ENCODE peak calls at places on chromosomes 16 and 17, in five cellular contexts. One of them, this sample, is unnamed. For H3K9me3, the result is how much of the 10 kb centered on the place peaks cover.

GRCh38 chr17:80254396-80255241 is 6.0 kb upstream of the RNF213 start:
- DNase-seq in A549: peak
- DNase-seq in HepG2: peak
- DNase-seq in GM12878: peak
- DNase-seq in K562: peak
- DNase-seq in this sample: peak

GRCh38 chr17:1958134-1958881 is 66.8 kb downstream of the RTN4RL1 start:
- DNase-seq in A549: no peak
- DNase-seq in HepG2: no peak
- DNase-seq in GM12878: no peak
- DNase-seq in K562: no peak
- DNase-seq in this sample: no peak

GRCh38 chr17:13244511-13244910 is 226.7 kb upstream of the ELAC2 start:
- DNase-seq in A549: no peak
- DNase-seq in HepG2: no peak
- DNase-seq in GM12878: no peak
- DNase-seq in K562: no peak
- DNase-seq in this sample: no peak

GRCh38 chr16:12111819-12112218 is 135.3 kb downstream of the SNX29 start:
- DNase-seq in A549: no peak
- DNase-seq in HepG2: no peak
- DNase-seq in GM12878: no peak
- DNase-seq in K562: no peak
- DNase-seq in this sample: no peak

GRCh38 chr16:79600636-79601091 is at the start of gene MAF:
- DNase-seq in A549: peak
- DNase-seq in HepG2: peak
- DNase-seq in GM12878: no peak
- DNase-seq in K562: peak
- DNase-seq in this sample: peak

GRCh38 chr17:81810476-81810875 is 6.5 kb downstream of the GCGR start:
- DNase-seq in A549: no peak
- DNase-seq in HepG2: no peak
- DNase-seq in GM12878: no peak
- DNase-seq in K562: no peak
- DNase-seq in this sample: no peak

GRCh38 chr16:11852092-11852809 is 909 bp upstream of the RSL1D1 start:
- DNase-seq in A549: peak
- DNase-seq in HepG2: peak
- DNase-seq in GM12878: no peak
- DNase-seq in K562: peak
- DNase-seq in this sample: no peak

GRCh38 chr17:73474370-73474988 is 162.7 kb upstream of the CDC42EP4 start:
- DNase-seq in A549: peak
- DNase-seq in HepG2: peak
- DNase-seq in GM12878: no peak
- DNase-seq in K562: peak
- DNase-seq in this sample: peak

GRCh38 chr16:79811541-79811940 is 211.0 kb upstream of the MAF start:
- DNase-seq in A549: no peak
- DNase-seq in HepG2: no peak
- DNase-seq in GM12878: no peak
- DNase-seq in K562: no peak
- DNase-seq in this sample: no peak

GRCh38 chr16:67673712-67674580 is 7.3 kb downstream of the C16orf86 start:
- DNase-seq in A549: no peak
- DNase-seq in HepG2: no peak
- DNase-seq in GM12878: no peak
- DNase-seq in K562: no peak
- DNase-seq in this sample: peak

GRCh38 chr17:71970312-71970711 is 150.5 kb upstream of the SOX9 start:
- DNase-seq in A549: peak
- DNase-seq in HepG2: no peak
- DNase-seq in GM12878: no peak
- DNase-seq in K562: no peak
- DNase-seq in this sample: no peak

GRCh38 chr17:79935845-79936470 is 96.7 kb upstream of the CBX4 start:
- DNase-seq in A549: no peak
- DNase-seq in HepG2: no peak
- DNase-seq in GM12878: no peak
- DNase-seq in K562: no peak
- DNase-seq in this sample: no peak

GRCh38 chr17:12022310-12022709 is 1.6 kb downstream of the MAP2K4 start:
- DNase-seq in A549: no peak
- DNase-seq in HepG2: no peak
- DNase-seq in GM12878: no peak
- DNase-seq in K562: no peak
- DNase-seq in this sample: no peak

GRCh38 chr17:8469964-8470363 is 34.3 kb downstream of the NDEL1 start:
- DNase-seq in A549: no peak
- DNase-seq in HepG2: no peak
- DNase-seq in GM12878: no peak
- DNase-seq in K562: no peak
- DNase-seq in this sample: no peak

GRCh38 chr16:26762596-26762995 is 304.1 kb upstream of the C16orf82 start:
- DNase-seq in A549: no peak
- DNase-seq in HepG2: no peak
- DNase-seq in GM12878: no peak
- DNase-seq in K562: no peak
- DNase-seq in this sample: no peak

GRCh38 chr17:7409716-7410115 is 2.1 kb downstream of the NLGN2 start:
- DNase-seq in A549: no peak
- DNase-seq in HepG2: no peak
- DNase-seq in GM12878: no peak
- DNase-seq in K562: no peak
- DNase-seq in this sample: no peak

GRCh38 chr17:74950207-74950606 is 14.5 kb downstream of the OTOP3 start:
- DNase-seq in A549: no peak
- DNase-seq in HepG2: no peak
- DNase-seq in GM12878: no peak
- DNase-seq in K562: no peak
- DNase-seq in this sample: no peak

GRCh38 chr17:44979426-44980273 is 11.5 kb upstream of the C1QL1 start:
- DNase-seq in A549: no peak
- DNase-seq in HepG2: no peak
- DNase-seq in GM12878: no peak
- DNase-seq in K562: no peak
- DNase-seq in this sample: no peak

GRCh38 chr16:89175280-89176146 is 4.0 kb downstream of the CDH15 start:
- DNase-seq in A549: no peak
- DNase-seq in HepG2: no peak
- DNase-seq in GM12878: no peak
- DNase-seq in K562: no peak
- DNase-seq in this sample: no peak

GRCh38 chr17:69525920-69526841 is 111.7 kb downstream of the MAP2K6 start:
- DNase-seq in A549: peak
- DNase-seq in HepG2: peak
- DNase-seq in GM12878: no peak
- DNase-seq in K562: peak
- DNase-seq in this sample: peak

GRCh38 chr16:86471896-86472295 is 38.4 kb upstream of the FOXF1 start:
- DNase-seq in A549: no peak
- DNase-seq in HepG2: no peak
- DNase-seq in GM12878: no peak
- DNase-seq in K562: no peak
- DNase-seq in this sample: no peak

GRCh38 chr17:50829336-50829735 is 6.0 kb upstream of the WFIKKN2 start:
- DNase-seq in A549: no peak
- DNase-seq in HepG2: no peak
- DNase-seq in GM12878: no peak
- DNase-seq in K562: no peak
- DNase-seq in this sample: no peak

GRCh38 chr17:28684963-28685362 is 23.0 kb downstream of the SUPT6H start:
- DNase-seq in A549: peak
- DNase-seq in HepG2: peak
- DNase-seq in GM12878: no peak
- DNase-seq in K562: no peak
- DNase-seq in this sample: no peak

GRCh38 chr16:31228206-31228605 is 11.3 kb upstream of the PYDC1 start:
- DNase-seq in A549: no peak
- DNase-seq in HepG2: no peak
- DNase-seq in GM12878: no peak
- DNase-seq in K562: no peak
- DNase-seq in this sample: no peak

GRCh38 chr17:8220783-8221662 is 10.6 kb upstream of the AURKB start:
- DNase-seq in A549: peak
- DNase-seq in HepG2: peak
- DNase-seq in GM12878: peak
- DNase-seq in K562: peak
- DNase-seq in this sample: peak

GRCh38 chr17:46106966-46107644 is 86.1 kb downstream of the KANSL1 start:
- DNase-seq in A549: no peak
- DNase-seq in HepG2: no peak
- DNase-seq in GM12878: no peak
- DNase-seq in K562: no peak
- DNase-seq in this sample: no peak

GRCh38 chr16:54651851-54652770 is 278.6 kb upstream of the IRX5 start:
- DNase-seq in A549: no peak
- DNase-seq in HepG2: no peak
- DNase-seq in GM12878: no peak
- DNase-seq in K562: no peak
- DNase-seq in this sample: no peak

GRCh38 chr16:16138034-16138635 is 85.2 kb downstream of the ABCC6 start:
- DNase-seq in A549: no peak
- DNase-seq in HepG2: no peak
- DNase-seq in GM12878: no peak
- DNase-seq in K562: no peak
- DNase-seq in this sample: no peak

GRCh38 chr17:81416612-81417011 is 21.4 kb downstream of the BAHCC1 start:
- DNase-seq in A549: no peak
- DNase-seq in HepG2: no peak
- DNase-seq in GM12878: no peak
- DNase-seq in K562: no peak
- DNase-seq in this sample: no peak

GRCh38 chr16:7124242-7124641 is 208.4 kb upstream of the RBFOX1 start:
- DNase-seq in A549: no peak
- DNase-seq in HepG2: no peak
- DNase-seq in GM12878: no peak
- DNase-seq in K562: no peak
- DNase-seq in this sample: no peak

GRCh38 chr16:85991425-85991824 is 92.5 kb downstream of the IRF8 start:
- DNase-seq in A549: no peak
- DNase-seq in HepG2: no peak
- DNase-seq in GM12878: no peak
- DNase-seq in K562: no peak
- DNase-seq in this sample: no peak

GRCh38 chr16:7013990-7014389 is 318.7 kb upstream of the RBFOX1 start:
- DNase-seq in A549: no peak
- DNase-seq in HepG2: peak
- DNase-seq in GM12878: no peak
- DNase-seq in K562: no peak
- DNase-seq in this sample: no peak

GRCh38 chr17:82844796-82845162 is 5.0 kb upstream of the ZNF750 start:
- DNase-seq in A549: no peak
- DNase-seq in HepG2: no peak
- DNase-seq in GM12878: no peak
- DNase-seq in K562: no peak
- DNase-seq in this sample: no peak
- H3K4me3 ChIP-seq in A549: no peak
- H3K4me3 ChIP-seq in HepG2: no peak
- H3K4me3 ChIP-seq in GM12878: no peak
- H3K4me3 ChIP-seq in K562: no peak
- H3K4me3 ChIP-seq in this sample: no peak

DNA sequence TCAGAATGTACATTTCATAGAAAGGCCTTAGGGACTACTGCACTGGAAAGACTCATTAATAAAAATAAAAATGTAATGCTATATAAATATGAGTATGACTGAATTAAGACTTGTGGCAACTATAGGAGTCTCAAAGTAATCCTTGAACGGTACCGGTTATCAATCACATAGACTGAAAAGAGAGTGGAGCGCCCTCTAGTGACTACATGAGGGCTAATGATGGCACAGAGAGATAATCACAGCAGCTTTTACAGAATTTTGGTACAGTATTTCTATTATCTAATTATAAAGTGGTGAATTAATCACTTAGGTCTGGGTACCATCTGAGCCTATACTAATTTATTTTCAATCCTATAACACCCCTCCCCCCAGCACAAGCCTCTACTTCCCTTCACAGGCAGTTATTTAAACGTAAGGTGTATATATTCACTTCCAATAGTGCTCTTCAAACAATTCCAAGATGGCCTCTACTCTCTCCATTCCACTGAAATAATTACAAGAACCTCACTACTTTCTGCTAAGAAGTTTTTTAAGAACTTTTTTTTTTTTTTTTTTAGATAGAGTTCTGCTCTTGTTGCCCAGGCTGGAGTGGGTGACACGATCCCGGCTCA is 40.7 kb upstream of the ANKFY1 start:
- DNase-seq in A549: peak
- DNase-seq in HepG2: peak
- DNase-seq in GM12878: no peak
- DNase-seq in K562: peak
- DNase-seq in this sample: peak
- TF ChIP-seq MYC in A549: no peak
- TF ChIP-seq MYC in HepG2: no peak
- TF ChIP-seq MYC in GM12878: no peak
- TF ChIP-seq MYC in K562: no peak
- TF ChIP-seq MYC in this sample: no peak

GRCh38 chr17:22301353-22301745 is 609.0 kb downstream of the KCNJ18 start:
- DNase-seq in A549: no peak
- DNase-seq in HepG2: no peak
- DNase-seq in GM12878: no peak
- DNase-seq in K562: no peak
- DNase-seq in this sample: no peak
- H3K9me3 ChIP-seq in A549: under half
- H3K9me3 ChIP-seq in HepG2: under half
- H3K9me3 ChIP-seq in GM12878: under half
- H3K9me3 ChIP-seq in K562: under half
- H3K9me3 ChIP-seq in this sample: under half

GRCh38 chr16:65624246-65624645 is 502.4 kb upstream of the CDH11 start:
- DNase-seq in A549: no peak
- DNase-seq in HepG2: no peak
- DNase-seq in GM12878: no peak
- DNase-seq in K562: no peak
- DNase-seq in this sample: no peak

GRCh38 chr16:65619606-65620005 is 497.7 kb upstream of the CDH11 start:
- DNase-seq in A549: no peak
- DNase-seq in HepG2: no peak
- DNase-seq in GM12878: no peak
- DNase-seq in K562: no peak
- DNase-seq in this sample: no peak

GRCh38 chr16:65621640-65622039 is 499.8 kb upstream of the CDH11 start:
- DNase-seq in A549: no peak
- DNase-seq in HepG2: no peak
- DNase-seq in GM12878: no peak
- DNase-seq in K562: no peak
- DNase-seq in this sample: no peak

GRCh38 chr16:65624696-65625095 is 502.8 kb upstream of the CDH11 start:
- DNase-seq in A549: no peak
- DNase-seq in HepG2: no peak
- DNase-seq in GM12878: no peak
- DNase-seq in K562: no peak
- DNase-seq in this sample: no peak

DNA sequence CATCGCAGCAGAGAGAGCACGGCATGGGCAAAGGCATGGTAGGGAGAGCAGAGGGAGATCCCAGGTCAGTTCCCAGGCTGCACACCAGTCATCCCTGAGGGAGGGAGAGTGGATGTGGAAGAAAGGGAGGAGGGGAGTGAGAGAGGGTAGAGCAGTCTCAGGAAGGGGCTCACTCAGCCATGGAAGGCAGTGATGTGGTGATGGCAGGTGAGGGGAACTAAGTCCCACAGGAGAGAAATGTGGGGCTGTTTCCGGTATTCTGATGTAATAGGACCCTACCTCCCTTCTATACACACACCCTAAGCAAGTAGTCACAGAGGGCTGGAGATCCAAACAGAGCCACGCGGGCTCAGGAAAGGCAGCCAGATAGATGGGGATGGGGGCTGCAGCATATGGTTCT is 500.3 kb upstream of the CDH11 start:
- DNase-seq in A549: no peak
- DNase-seq in HepG2: no peak
- DNase-seq in GM12878: no peak
- DNase-seq in K562: no peak
- DNase-seq in this sample: no peak
- H3K4me3 ChIP-seq in A549: no peak
- H3K4me3 ChIP-seq in HepG2: no peak
- H3K4me3 ChIP-seq in GM12878: no peak
- H3K4me3 ChIP-seq in K562: no peak
- H3K4me3 ChIP-seq in this sample: no peak